ENCODE peak calls at places on chromosomes 4 and X, in seven cellular contexts. N, G, S, Y, H, R and J are unnamed samples.

GRCh38 chr4:168679397-168680176 is 182.7 kb downstream of the PALLD start:
- DNase-seq in N (peak; percentile 59), Y (no peak), S (no peak), H (no peak), G (peak; percentile 36), R (no peak), J (no peak)

GRCh38 chrX:69070949-69071650 is 94.2 kb downstream of the PJA1 start:
- DNase-seq in N (no peak), R (no peak), H (no peak), S (no peak), Y (no peak), G (no peak), J (peak; percentile 32)

GRCh38 chrX:45164021-45164621 is 36.6 kb downstream of the DIPK2B start:
- DNase-seq in N (no peak), G (no peak), H (no peak), R (no peak), Y (no peak), S (no peak), J (peak; percentile 34)

GRCh38 chrX:69037786-69038185 is 127.5 kb downstream of the PJA1 start:
- DNase-seq in Y (no peak), S (no peak), H (no peak), N (no peak), G (no peak), R (no peak), J (no peak)

GRCh38 chrX:74890676-74891430 is 34.4 kb downstream of the NEXMIF start:
- DNase-seq in H (no peak), G (no peak), N (no peak), S (no peak), R (no peak), Y (no peak), J (no peak)

GRCh38 chr4:82652062-82652461 is 90.3 kb upstream of the TMEM150C start:
- DNase-seq in R (no peak), Y (no peak), N (peak; percentile 23), G (no peak), S (no peak), H (no peak), J (no peak)

GRCh38 chrX:1537031-1537715 is at the start of gene P2RY8:
- DNase-seq in S (no peak), H (no peak), Y (peak; percentile 87), N (no peak), G (peak; percentile 52), R (peak; percentile 69), J (no peak)

GRCh38 chr4:924107-925096 is 7.7 kb downstream of the GAK start:
- DNase-seq in N (peak; percentile 78), R (no peak), S (no peak), G (no peak), Y (no peak), H (no peak), J (no peak)

GRCh38 chrX:13398073-13398823 is 78.4 kb upstream of the ATXN3L start:
- DNase-seq in S (no peak), G (peak; percentile 97), Y (peak; percentile 21), N (peak; percentile 100), R (no peak), H (no peak), J (peak; percentile 96)

GRCh38 chrX:19760841-19761512 is 126.4 kb downstream of the SH3KBP1 start:
- DNase-seq in S (no peak), H (no peak), R (no peak), G (no peak), Y (no peak), N (no peak), J (no peak)

GRCh38 chr4:158236304-158237030 is 26.2 kb downstream of the TMEM144 start:
- DNase-seq in H (no peak), S (no peak), R (no peak), Y (no peak), N (no peak), G (no peak), J (peak; percentile 29)

GRCh38 chr4:4666187-4666586 is 124.3 kb upstream of the STX18 start:
- DNase-seq in Y (no peak), N (no peak), R (no peak), S (no peak), G (no peak), H (peak; percentile 90), J (no peak)

GRCh38 chrX:25013593-25014365 is 2.0 kb downstream of the ARX start:
- DNase-seq in G (no peak), S (no peak), Y (no peak), N (no peak), H (no peak), R (no peak), J (no peak)

GRCh38 chr4:4697584-4697983 is 155.7 kb upstream of the STX18 start:
- DNase-seq in H (no peak), R (no peak), S (no peak), G (no peak), N (no peak), Y (no peak), J (no peak)

GRCh38 chr4:183478123-183478522 is 26.7 kb upstream of the ING2 start:
- DNase-seq in S (no peak), Y (no peak), H (no peak), G (no peak), N (no peak), R (no peak), J (no peak)

GRCh38 chrX:8429692-8430249 is 34.9 kb upstream of the VCX3B start:
- DNase-seq in N (no peak), H (no peak), R (no peak), Y (no peak), G (no peak), S (no peak), J (peak; percentile 4)

GRCh38 chr4:8838296-8838695 is 33.3 kb downstream of the HMX1 start:
- DNase-seq in G (no peak), Y (no peak), R (no peak), H (peak; percentile 1), N (no peak), S (no peak), J (no peak)

GRCh38 chrX:3549442-3549875 is 164.0 kb downstream of the PRKX start:
- DNase-seq in G (no peak), N (peak; percentile 48), H (peak; percentile 12), R (no peak), Y (no peak), S (peak; percentile 15), J (peak; percentile 54)

GRCh38 chr4:185424905-185425599 is 712 bp downstream of the UFSP2 start:
- DNase-seq in H (no peak), G (peak; percentile 4), N (peak; percentile 36), R (no peak), Y (no peak), S (no peak), J (peak; percentile 2)

GRCh38 chrX:23503835-23504539 is 163.3 kb upstream of the PRDX4 start:
- DNase-seq in N (peak; percentile 66), G (peak; percentile 60), R (no peak), H (peak; percentile 33), Y (no peak), S (peak; percentile 72), J (peak; percentile 80)